ENCODE peak calls at places on chromosomes 2 and 18, in five cellular contexts. N is K562, F is HepG2, S is SK-N-SH, I is HCT116. G is an unnamed sample.

GRCh38 chr2:200810252-200810650 is 1.5 kb upstream of the BZW1 start:
- DNase-seq in N (no peak), F (peak; percentile 21), S (no peak), I (no peak), G (peak; percentile 69)

GRCh38 chr2:62114564-62114963 is 81.4 kb upstream of the B3GNT2 start:
- DNase-seq in N (no peak), F (no peak), S (no peak), I (no peak), G (no peak)

GRCh38 chr18:55453186-55453585 is 134.8 kb downstream of the TCF4 start:
- DNase-seq in N (no peak), F (no peak), S (no peak), I (no peak), G (no peak)

GRCh38 chr2:72138921-72139381 is 8.7 kb downstream of the CYP26B1 start:
- DNase-seq in N (no peak), F (no peak), S (peak; percentile 27), I (no peak), G (no peak)

GRCh38 chr2:229257980-229258379 is 13.1 kb downstream of the PID1 start:
- DNase-seq in N (no peak), F (no peak), S (no peak), I (no peak), G (no peak)

GRCh38 chr2:28736034-28736433 is 15.6 kb upstream of the PPP1CB start:
- DNase-seq in N (no peak), F (no peak), S (peak; percentile 40), I (no peak), G (no peak)

GRCh38 chr18:12742453-12742852 is 39.6 kb downstream of the PSMG2 start:
- DNase-seq in N (no peak), F (no peak), S (no peak), I (no peak), G (no peak)

GRCh38 chr2:165428996-165429395 is 40.5 kb upstream of the CSRNP3 start:
- DNase-seq in N (no peak), F (no peak), S (no peak), I (no peak), G (no peak)

GRCh38 chr2:47026738-47027531 is 111.3 kb upstream of the MCFD2 start:
- DNase-seq in N (no peak), F (no peak), S (no peak), I (no peak), G (no peak)

GRCh38 chr2:75484840-75485239 is 75.9 kb downstream of the EVA1A start:
- DNase-seq in N (no peak), F (no peak), S (no peak), I (no peak), G (no peak)

GRCh38 chr2:127811397-127811860 is 458 bp upstream of the WDR33 start:
- DNase-seq in N (peak; percentile 36), F (no peak), S (no peak), I (no peak), G (no peak)

GRCh38 chr2:88874063-88874657 is 182.7 kb downstream of the RPIA start:
- DNase-seq in N (peak; percentile 71), F (peak; percentile 53), S (peak; percentile 39), I (peak; percentile 48), G (peak; percentile 30)

GRCh38 chr2:191593622-191594416 is 84.1 kb upstream of the NABP1 start:
- DNase-seq in N (no peak), F (peak; percentile 63), S (no peak), I (no peak), G (no peak)

GRCh38 chr2:174901075-174901474 is 104.1 kb downstream of the CHN1 start:
- DNase-seq in N (no peak), F (no peak), S (no peak), I (no peak), G (no peak)

GRCh38 chr2:85243101-85244072 is 84.4 kb downstream of the TGOLN2 start:
- DNase-seq in N (peak; percentile 70), F (peak; percentile 50), S (peak; percentile 66), I (no peak), G (no peak)

GRCh38 chr18:74215863-74216262 is 67.5 kb downstream of the TIMM21 start:
- DNase-seq in N (no peak), F (no peak), S (no peak), I (no peak), G (no peak)

GRCh38 chr18:63850010-63850409 is 37.5 kb upstream of the SERPINB2 start:
- DNase-seq in N (no peak), F (peak; percentile 41), S (peak; percentile 10), I (peak; percentile 32), G (no peak)

GRCh38 chr2:240557808-240558207 is at the start of gene ANKMY1:
- DNase-seq in N (no peak), F (no peak), S (peak; percentile 97), I (no peak), G (no peak)

DNA sequence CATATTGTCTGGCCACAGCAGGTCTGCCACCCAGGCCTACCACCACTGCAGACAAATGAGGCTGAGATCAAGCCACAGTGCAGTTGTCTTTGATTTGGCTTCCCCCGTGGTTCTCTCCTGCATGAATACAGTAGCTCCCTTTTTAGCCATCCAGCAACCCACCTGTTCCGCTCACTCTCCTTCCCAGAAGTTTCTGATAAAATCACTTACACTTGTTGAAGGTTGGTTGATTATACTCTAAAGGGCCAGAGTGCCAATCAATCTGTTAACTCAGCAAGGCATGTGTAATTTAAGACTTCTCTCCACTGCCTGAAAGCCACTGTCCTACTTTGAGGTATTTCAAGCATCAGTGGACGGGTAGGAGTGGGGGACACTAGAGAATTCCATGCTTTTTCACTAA is 19.1 kb upstream of the SP5 start:
- DNase-seq in N (no peak), F (no peak), S (no peak), I (no peak), G (no peak)
- TF ChIP-seq POLR2AphosphoS5 in N (no peak), F (no peak), S (no peak), I (no peak), G (no peak)

GRCh38 chr18:61738042-61738441 is 154.8 kb downstream of the RNF152 start:
- DNase-seq in N (no peak), F (no peak), S (no peak), I (no peak), G (no peak)
- TF ChIP-seq SIN3A in N (no peak), F (no peak), S (no peak), I (no peak), G (no peak)

GRCh38 chr2:20035961-20036666 is 15.3 kb downstream of the LAPTM4A start:
- DNase-seq in N (no peak), F (no peak), S (no peak), I (no peak), G (no peak)
- H3K4me1 ChIP-seq in N (no peaks in the 10 kb centered on the region), F (no peaks in the 10 kb centered on the region), S (no peaks in the 10 kb centered on the region), I (no peaks in the 10 kb centered on the region), G (no peaks in the 10 kb centered on the region)

GRCh38 chr2:37586663-37587409 is 84.6 kb downstream of the CDC42EP3 start:
- DNase-seq in N (no peak), F (no peak), S (no peak), I (no peak), G (no peak)

GRCh38 chr2:37583867-37584266 is 87.6 kb downstream of the CDC42EP3 start:
- DNase-seq in N (no peak), F (no peak), S (no peak), I (no peak), G (no peak)

GRCh38 chr2:37585982-37586621 is 85.3 kb downstream of the CDC42EP3 start:
- DNase-seq in N (peak; percentile 38), F (no peak), S (no peak), I (peak; percentile 78), G (no peak)

GRCh38 chr2:37583402-37583801 is 88.0 kb downstream of the CDC42EP3 start:
- DNase-seq in N (no peak), F (no peak), S (no peak), I (no peak), G (no peak)

GRCh38 chr2:37585295-37585908 is 86.0 kb downstream of the CDC42EP3 start:
- DNase-seq in N (no peak), F (no peak), S (no peak), I (no peak), G (no peak)
- TF ChIP-seq POLR2AphosphoS5 in N (no peak), F (no peak), S (no peak), I (no peak), G (no peak)

DNA sequence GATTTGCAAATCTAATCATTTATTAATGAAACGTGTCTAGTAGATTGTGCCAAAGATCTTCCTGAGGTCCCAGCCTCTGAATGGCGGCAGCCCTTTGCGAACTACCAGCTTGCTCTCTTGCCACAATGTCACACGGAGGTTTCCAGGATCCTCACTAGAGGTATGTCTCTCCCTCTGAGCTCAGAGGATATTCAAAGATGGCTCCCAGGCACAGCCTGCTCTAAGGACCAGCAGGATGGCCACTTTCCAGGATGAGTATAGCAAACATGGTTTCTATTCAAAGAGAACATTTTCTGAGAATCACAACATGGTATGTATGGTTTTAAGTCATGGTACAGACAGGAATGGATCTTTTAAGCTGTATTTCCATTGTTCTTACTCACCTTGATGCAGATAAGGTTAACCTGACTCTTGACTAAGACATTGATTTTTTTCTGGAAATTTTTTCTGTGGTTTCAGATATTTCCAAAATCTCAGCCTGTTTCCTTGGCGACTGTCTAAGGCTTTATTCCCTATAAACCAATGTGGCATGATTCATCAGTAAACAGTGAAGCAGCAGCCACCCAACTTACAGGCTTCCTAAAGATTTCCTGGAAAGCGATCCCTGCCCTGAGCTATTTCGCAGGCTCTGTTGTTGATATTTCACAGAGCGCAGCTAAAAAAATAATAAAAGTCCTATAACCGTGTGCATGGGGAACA is 54.1 kb upstream of the KLF7 start:
- DNase-seq in N (no peak), F (no peak), S (no peak), I (no peak), G (no peak)
- TF ChIP-seq SIN3A in N (no peak), F (no peak), S (no peak), I (no peak), G (no peak)

GRCh38 chr18:77068890-77069312 is 63.7 kb downstream of the MBP start:
- DNase-seq in N (no peak), F (no peak), S (no peak), I (no peak), G (no peak)
- H3K4me1 ChIP-seq in N (no peaks in the 10 kb centered on the region), F (peaks cover 22% of the 10 kb centered on the region), S (peaks cover 35% of the 10 kb centered on the region), I (peaks cover 46% of the 10 kb centered on the region), G (peaks cover 93% of the 10 kb centered on the region)

DNA sequence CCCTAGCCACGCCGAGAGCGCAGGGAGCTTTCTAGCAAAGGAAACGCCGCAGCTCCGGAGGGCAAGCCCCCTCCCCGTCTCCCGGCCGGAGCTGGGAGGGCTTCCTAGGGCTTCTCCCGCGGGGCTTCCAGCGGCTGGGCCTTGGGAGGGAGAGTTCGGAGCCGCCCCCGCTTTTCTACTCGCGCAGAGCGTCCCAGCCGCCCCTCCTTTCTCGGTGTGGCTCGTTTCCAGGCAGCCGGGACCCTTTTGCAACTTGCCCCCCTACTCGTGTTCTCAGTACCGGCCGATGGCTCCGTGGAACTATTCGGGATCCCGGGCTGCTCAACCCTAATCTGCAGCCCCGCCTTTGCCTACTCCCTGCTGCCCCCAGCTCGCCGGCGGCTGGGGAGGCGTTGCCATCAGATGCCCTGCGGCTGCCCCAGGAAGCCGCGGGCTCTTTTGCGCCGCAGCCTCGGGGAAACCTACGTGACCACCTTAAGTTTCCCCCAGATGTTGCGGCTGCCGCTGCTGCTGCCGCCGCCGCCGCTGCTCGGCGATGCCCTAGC is 1.5 kb upstream of the NR4A2 start:
- DNase-seq in N (no peak), F (peak; percentile 15), S (peak; percentile 49), I (no peak), G (no peak)
- TF ChIP-seq POLR2AphosphoS5 in N (peak; percentile 66), F (no peak), S (no peak), I (no peak), G (no peak)

G was measured in Panc1.